ENCODE peak calls at places on chromosome 12, in four cellular contexts. A is HFF-Myc; I is psoas muscle; N is activated CD8-positive, alpha-beta T cell treated with anti-CD3 and anti-CD28 coated beads for 36 hours. O is an unnamed sample.
A peak's percentile ranks its signal among the peaks of the same experiment; 100 is the strongest.

GRCh38 chr12:113388351-113388750 is 15.3 kb downstream of the SDS start:
- DNase-seq in I (no peak), N (no peak), A (no peak), O (no peak)

GRCh38 chr12:6606331-6607131 is 648 bp downstream of the CHD4 start:
- DNase-seq in I (peak; percentile 88), A (no peak), N (peak; percentile 81), O (peak; percentile 59)

GRCh38 chr12:124940393-124941169 is 26.1 kb upstream of the UBC start:
- DNase-seq in I (peak; percentile 95), N (peak; percentile 94), A (peak; percentile 92), O (peak; percentile 68)

GRCh38 chr12:56631790-56632700 is 1.9 kb upstream of the BAZ2A start:
- DNase-seq in N (peak; percentile 76), A (no peak), I (peak; percentile 80), O (peak; percentile 77)

GRCh38 chr12:114777052-114777451 is 93.1 kb upstream of the TBX3 start:
- DNase-seq in N (no peak), I (no peak), A (peak; percentile 77), O (no peak)

GRCh38 chr12:132163911-132164288 is 19.6 kb downstream of the NOC4L start:
- DNase-seq in I (peak; percentile 44), N (no peak), A (no peak), O (no peak)

GRCh38 chr12:92912672-92913071 is 16.4 kb downstream of the EEA1 start:
- DNase-seq in I (no peak), A (no peak), N (no peak), O (no peak)

GRCh38 chr12:115468087-115468510 is 784.1 kb upstream of the TBX3 start:
- DNase-seq in I (no peak), N (no peak), A (no peak), O (no peak)

GRCh38 chr12:31906581-31907286 is 52.5 kb upstream of the RESF1 start:
- DNase-seq in N (no peak), A (no peak), I (no peak), O (no peak)

GRCh38 chr12:114611145-114612018 is 72.6 kb downstream of the TBX3 start:
- DNase-seq in N (no peak), I (no peak), A (no peak), O (no peak)

GRCh38 chr12:129903092-129903945 is 506 bp downstream of the TMEM132D start:
- DNase-seq in N (no peak), A (no peak), I (no peak), O (no peak)

GRCh38 chr12:45671254-45671653 is 58.3 kb upstream of the ARID2 start:
- DNase-seq in I (no peak), A (no peak), N (no peak), O (no peak)

DNA sequence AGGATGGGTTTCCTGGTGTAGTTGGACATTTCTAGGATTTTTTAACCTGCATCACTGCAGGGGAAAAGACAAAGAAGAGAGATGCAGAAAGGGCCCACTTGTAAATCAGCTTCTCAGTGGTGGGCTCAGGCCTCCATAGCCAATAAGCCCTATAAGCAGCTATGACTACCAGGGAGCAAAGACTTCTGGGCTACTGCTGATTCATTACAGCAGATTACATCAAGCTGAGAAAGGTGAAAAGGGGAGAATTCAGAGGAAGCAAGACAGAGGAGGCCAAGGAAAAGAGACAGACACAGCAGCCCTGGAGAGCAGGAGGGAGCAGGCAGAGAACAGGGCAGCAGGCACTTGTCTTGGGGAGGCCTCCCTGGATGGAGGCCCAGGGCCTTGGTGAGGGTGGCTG is 95.2 kb downstream of the KCNA5 start:
- DNase-seq in A (no peak), I (no peak), N (no peak), O (no peak)
- TF ChIP-seq CTCF in A (no peak), I (no peak), N (no peak), O (no peak)

DNA sequence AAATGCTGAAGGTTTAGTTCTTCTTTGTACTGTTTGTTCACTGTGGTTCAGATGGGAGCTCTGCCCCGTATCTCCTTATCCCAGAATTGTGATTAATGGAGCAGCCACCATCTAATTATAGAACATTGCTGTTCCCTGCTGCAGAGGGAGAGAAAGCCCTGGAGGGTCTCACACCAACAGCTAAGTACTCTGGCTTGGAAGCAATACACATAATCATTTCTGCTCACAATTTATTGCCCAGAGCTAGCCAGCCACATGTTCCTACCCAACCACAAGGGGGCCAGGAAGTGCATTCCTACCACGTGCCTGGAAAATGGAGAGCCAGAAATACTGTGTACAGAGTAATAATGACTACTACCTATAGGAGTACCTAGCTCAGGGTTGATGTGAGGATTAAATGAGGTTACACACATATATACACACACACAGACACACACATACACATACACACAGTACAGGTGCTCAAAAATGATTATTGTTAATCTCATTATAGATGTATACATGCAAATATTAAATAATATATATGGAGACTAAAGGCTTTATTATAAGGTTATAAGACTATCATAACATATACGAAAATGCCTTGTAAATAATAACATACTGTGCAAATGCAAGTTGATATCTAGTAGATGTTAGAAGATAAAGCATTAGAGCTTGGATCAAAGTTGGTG is 22.3 kb downstream of the MSRB3 start:
- DNase-seq in I (no peak), N (no peak), A (no peak), O (no peak)
- TF ChIP-seq CTCF in I (peak; percentile 32), N (no peak), A (peak; percentile 56), O (no peak)

DNA sequence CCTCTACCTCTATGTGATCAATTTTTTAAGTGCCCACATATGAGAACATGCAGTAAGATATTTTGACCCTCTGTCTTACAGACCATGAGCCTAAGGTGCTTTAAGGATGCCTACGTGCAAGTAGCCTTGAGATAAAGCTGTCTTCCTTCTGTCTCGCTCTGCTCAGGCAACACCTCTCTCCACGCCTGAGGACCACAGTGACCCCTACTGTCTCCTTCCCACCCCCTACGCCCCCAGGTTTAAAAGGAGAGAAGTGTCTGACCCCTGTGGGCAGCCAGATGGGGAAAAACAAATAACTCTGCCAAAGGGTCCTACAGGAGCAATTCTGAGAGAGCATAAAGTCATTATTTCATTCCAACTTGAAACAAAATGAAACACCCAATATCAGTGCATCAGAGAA is 286.4 kb upstream of the TMEM132C start:
- DNase-seq in I (no peak), N (no peak), A (no peak), O (no peak)
- TF ChIP-seq CTCF in I (no peak), N (no peak), A (no peak), O (no peak)

GRCh38 chr12:10607885-10608458 is 5.4 kb downstream of the MAGOHB start:
- DNase-seq in A (no peak), I (no peak), N (peak; percentile 19), O (no peak)
- TF ChIP-seq CTCF in A (no peak), I (peak; percentile 13), N (peak; percentile 35), O (no peak)

DNA sequence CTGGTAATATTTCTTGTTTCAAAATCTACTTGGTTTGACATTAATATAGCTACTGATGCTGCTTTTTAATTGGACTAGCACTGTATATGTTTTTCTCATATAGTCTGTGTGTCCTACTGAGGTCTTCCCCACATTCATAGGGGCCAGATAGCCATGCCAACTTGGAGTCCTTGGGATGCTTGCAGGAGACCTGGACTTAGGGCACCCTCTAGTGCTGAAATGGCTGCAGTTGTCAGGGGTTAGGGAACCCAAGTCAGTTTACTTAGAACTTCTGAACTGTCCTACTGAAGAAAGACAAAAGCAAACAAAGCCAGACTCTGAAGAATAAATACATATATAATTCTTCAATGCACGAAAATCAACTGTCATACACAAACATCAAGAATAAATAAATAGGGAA is 279.9 kb upstream of the SYT1 start:
- DNase-seq in I (no peak), N (no peak), A (peak; percentile 4), O (no peak)
- TF ChIP-seq CTCF in I (no peak), N (no peak), A (peak; percentile 39), O (peak; percentile 19)

DNA sequence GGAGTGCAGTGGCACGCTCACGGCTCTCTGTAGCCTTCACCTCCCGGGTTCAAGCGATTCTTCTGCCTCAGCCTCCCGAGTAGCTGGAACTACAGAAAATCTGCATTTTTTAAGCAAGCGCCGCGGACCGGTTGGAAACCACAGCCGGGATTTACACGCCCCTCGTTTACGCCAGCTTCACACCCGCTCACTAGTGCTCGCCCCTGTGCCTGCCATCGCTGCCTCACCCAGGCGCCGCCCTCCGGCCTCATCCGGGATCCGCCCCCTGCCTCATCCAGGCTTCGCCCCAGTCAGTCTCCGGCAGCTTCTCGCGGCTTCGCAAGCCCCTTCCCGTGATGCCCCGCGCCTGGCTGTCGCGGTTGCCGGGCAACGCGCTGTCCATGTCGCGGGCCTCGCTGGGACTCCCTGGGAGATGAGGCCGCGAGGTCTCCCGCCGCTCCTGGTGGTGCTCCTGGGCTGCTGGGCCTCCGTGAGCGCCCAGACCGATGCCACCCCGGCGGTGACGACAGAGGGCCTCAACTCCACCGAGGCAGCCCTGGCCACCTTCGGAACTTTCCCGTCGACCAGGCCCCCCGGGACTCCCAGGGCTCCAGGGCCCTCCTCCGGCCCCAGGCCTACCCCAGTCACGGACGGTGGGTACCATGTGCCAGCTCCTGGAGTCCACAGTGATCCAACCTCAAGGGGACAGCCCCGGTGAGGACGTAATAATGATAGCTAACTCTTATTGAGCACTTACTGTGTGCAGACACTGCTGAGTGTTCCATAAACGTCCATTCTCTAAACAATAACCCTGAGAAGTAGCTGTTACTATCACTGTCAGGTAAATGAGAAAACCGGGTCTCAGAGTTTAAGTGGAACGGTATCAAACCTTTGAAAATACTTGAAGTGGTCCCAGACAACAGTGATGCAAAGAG is at the start of gene TCTN1:
- DNase-seq in A (peak; percentile 79), I (peak; percentile 98), N (peak; percentile 98), O (peak; percentile 94)
- TF ChIP-seq CTCF in A (no peak), I (no peak), N (no peak), O (no peak)